ENCODE peak calls at places on chromosomes 1 and 21, in five cellular contexts. One of them, this sample, is unnamed.

GRCh38 chr1:236829085-236829484 is 34.0 kb downstream of the MTR start:
- DNase-seq in aorta: no peak
- DNase-seq in activated T-cell treated with anti-CD3 and anti-CD28 coated beads, Interleukin-2, amount 50 U/mL, for 72 hours: no peak
- DNase-seq in endodermal cell: no peak
- DNase-seq in cardiac fibroblast: no peak
- DNase-seq in this sample: no peak

GRCh38 chr1:115373305-115373704 is 35.3 kb upstream of the NGF start:
- DNase-seq in cardiac fibroblast: peak
- DNase-seq in aorta: no peak
- DNase-seq in activated T-cell treated with anti-CD3 and anti-CD28 coated beads, Interleukin-2, amount 50 U/mL, for 72 hours: no peak
- DNase-seq in endodermal cell: no peak
- DNase-seq in this sample: no peak

GRCh38 chr1:64482128-64482527 is 12.2 kb downstream of the CACHD1 start:
- DNase-seq in activated T-cell treated with anti-CD3 and anti-CD28 coated beads, Interleukin-2, amount 50 U/mL, for 72 hours: no peak
- DNase-seq in endodermal cell: no peak
- DNase-seq in aorta: no peak
- DNase-seq in cardiac fibroblast: no peak
- DNase-seq in this sample: no peak

GRCh38 chr1:39105061-39105840 is 79.1 kb downstream of the NDUFS5 start:
- DNase-seq in aorta: peak
- DNase-seq in cardiac fibroblast: peak
- DNase-seq in endodermal cell: peak
- DNase-seq in activated T-cell treated with anti-CD3 and anti-CD28 coated beads, Interleukin-2, amount 50 U/mL, for 72 hours: peak
- DNase-seq in this sample: no peak

GRCh38 chr21:32061755-32062154 is 188.9 kb downstream of the HUNK start:
- DNase-seq in cardiac fibroblast: no peak
- DNase-seq in activated T-cell treated with anti-CD3 and anti-CD28 coated beads, Interleukin-2, amount 50 U/mL, for 72 hours: no peak
- DNase-seq in aorta: no peak
- DNase-seq in endodermal cell: no peak
- DNase-seq in this sample: no peak

GRCh38 chr1:110554871-110555801 is 36.2 kb upstream of the KCNA10 start:
- DNase-seq in endodermal cell: peak
- DNase-seq in activated T-cell treated with anti-CD3 and anti-CD28 coated beads, Interleukin-2, amount 50 U/mL, for 72 hours: peak
- DNase-seq in cardiac fibroblast: peak
- DNase-seq in aorta: peak
- DNase-seq in this sample: no peak

GRCh38 chr1:115665319-115665718 is 23.5 kb downstream of the VANGL1 start:
- DNase-seq in cardiac fibroblast: no peak
- DNase-seq in endodermal cell: no peak
- DNase-seq in activated T-cell treated with anti-CD3 and anti-CD28 coated beads, Interleukin-2, amount 50 U/mL, for 72 hours: no peak
- DNase-seq in aorta: no peak
- DNase-seq in this sample: no peak

GRCh38 chr1:229888157-229888556 is 178.9 kb upstream of the GALNT2 start:
- DNase-seq in cardiac fibroblast: no peak
- DNase-seq in activated T-cell treated with anti-CD3 and anti-CD28 coated beads, Interleukin-2, amount 50 U/mL, for 72 hours: no peak
- DNase-seq in aorta: no peak
- DNase-seq in endodermal cell: no peak
- DNase-seq in this sample: no peak

GRCh38 chr1:43229831-43230780 is 39.7 kb upstream of the TMEM125 start:
- DNase-seq in endodermal cell: no peak
- DNase-seq in activated T-cell treated with anti-CD3 and anti-CD28 coated beads, Interleukin-2, amount 50 U/mL, for 72 hours: no peak
- DNase-seq in aorta: no peak
- DNase-seq in cardiac fibroblast: no peak
- DNase-seq in this sample: no peak

GRCh38 chr1:212860713-212861581 is 2.9 kb downstream of the FLVCR1 start:
- DNase-seq in endodermal cell: peak
- DNase-seq in activated T-cell treated with anti-CD3 and anti-CD28 coated beads, Interleukin-2, amount 50 U/mL, for 72 hours: no peak
- DNase-seq in aorta: no peak
- DNase-seq in cardiac fibroblast: no peak
- DNase-seq in this sample: no peak

GRCh38 chr21:31108969-31109368 is 70.7 kb upstream of the KRTAP19-8 start:
- DNase-seq in activated T-cell treated with anti-CD3 and anti-CD28 coated beads, Interleukin-2, amount 50 U/mL, for 72 hours: no peak
- DNase-seq in cardiac fibroblast: peak
- DNase-seq in endodermal cell: no peak
- DNase-seq in aorta: no peak
- DNase-seq in this sample: no peak

GRCh38 chr1:242827538-242827937 is 303.0 kb upstream of the PLD5 start:
- DNase-seq in aorta: no peak
- DNase-seq in endodermal cell: no peak
- DNase-seq in activated T-cell treated with anti-CD3 and anti-CD28 coated beads, Interleukin-2, amount 50 U/mL, for 72 hours: no peak
- DNase-seq in cardiac fibroblast: no peak
- DNase-seq in this sample: no peak

GRCh38 chr1:13667696-13668095 is 32.3 kb upstream of the PRDM2 start:
- DNase-seq in endodermal cell: no peak
- DNase-seq in cardiac fibroblast: no peak
- DNase-seq in activated T-cell treated with anti-CD3 and anti-CD28 coated beads, Interleukin-2, amount 50 U/mL, for 72 hours: no peak
- DNase-seq in aorta: no peak
- DNase-seq in this sample: no peak

GRCh38 chr1:182147136-182147815 is 85.8 kb upstream of the ZNF648 start:
- DNase-seq in aorta: peak
- DNase-seq in cardiac fibroblast: no peak
- DNase-seq in endodermal cell: no peak
- DNase-seq in activated T-cell treated with anti-CD3 and anti-CD28 coated beads, Interleukin-2, amount 50 U/mL, for 72 hours: no peak
- DNase-seq in this sample: no peak

GRCh38 chr1:48785869-48786268 is 9.2 kb upstream of the BEND5 start:
- DNase-seq in activated T-cell treated with anti-CD3 and anti-CD28 coated beads, Interleukin-2, amount 50 U/mL, for 72 hours: no peak
- DNase-seq in endodermal cell: no peak
- DNase-seq in cardiac fibroblast: no peak
- DNase-seq in aorta: no peak
- DNase-seq in this sample: no peak

GRCh38 chr1:7280257-7280656 is 490.8 kb upstream of the VAMP3 start:
- DNase-seq in activated T-cell treated with anti-CD3 and anti-CD28 coated beads, Interleukin-2, amount 50 U/mL, for 72 hours: no peak
- DNase-seq in aorta: no peak
- DNase-seq in cardiac fibroblast: no peak
- DNase-seq in endodermal cell: no peak
- DNase-seq in this sample: no peak

GRCh38 chr1:245715970-245716369 is 561.2 kb downstream of the KIF26B start:
- DNase-seq in endodermal cell: no peak
- DNase-seq in activated T-cell treated with anti-CD3 and anti-CD28 coated beads, Interleukin-2, amount 50 U/mL, for 72 hours: no peak
- DNase-seq in cardiac fibroblast: peak
- DNase-seq in aorta: no peak
- DNase-seq in this sample: no peak

GRCh38 chr1:81877940-81878339 is 77.2 kb downstream of the ADGRL2 start:
- DNase-seq in cardiac fibroblast: no peak
- DNase-seq in aorta: no peak
- DNase-seq in activated T-cell treated with anti-CD3 and anti-CD28 coated beads, Interleukin-2, amount 50 U/mL, for 72 hours: no peak
- DNase-seq in endodermal cell: no peak
- DNase-seq in this sample: no peak

GRCh38 chr1:201250326-201251011 is 32.8 kb upstream of the PKP1 start:
- DNase-seq in activated T-cell treated with anti-CD3 and anti-CD28 coated beads, Interleukin-2, amount 50 U/mL, for 72 hours: no peak
- DNase-seq in aorta: peak
- DNase-seq in endodermal cell: no peak
- DNase-seq in cardiac fibroblast: no peak
- DNase-seq in this sample: no peak